ENCODE peak calls at places on chromosome 6, in ten cellular contexts. One of them, this sample, is unnamed.

GRCh38 chr6:123764717-123765116 is 38.9 kb upstream of the NKAIN2 start:
- DNase-seq in H1: no peak
- DNase-seq in HCT116: no peak
- DNase-seq in CD8-positive, alpha-beta memory T cell: no peak
- DNase-seq in transverse colon: no peak
- DNase-seq in tibial artery: no peak
- DNase-seq in psoas muscle: no peak
- DNase-seq in body of pancreas: no peak
- DNase-seq in GM12878: no peak
- DNase-seq in tibial nerve: no peak
- DNase-seq in this sample: no peak

GRCh38 chr6:162845972-162846371 is 118.2 kb downstream of the PACRG start:
- DNase-seq in H1: no peak
- DNase-seq in HCT116: no peak
- DNase-seq in CD8-positive, alpha-beta memory T cell: no peak
- DNase-seq in transverse colon: no peak
- DNase-seq in tibial artery: no peak
- DNase-seq in psoas muscle: no peak
- DNase-seq in body of pancreas: no peak
- DNase-seq in GM12878: no peak
- DNase-seq in tibial nerve: no peak
- DNase-seq in this sample: no peak

GRCh38 chr6:45661667-45662066 is 283.9 kb upstream of the SUPT3H start:
- DNase-seq in H1: no peak
- DNase-seq in HCT116: no peak
- DNase-seq in CD8-positive, alpha-beta memory T cell: no peak
- DNase-seq in transverse colon: no peak
- DNase-seq in tibial artery: no peak
- DNase-seq in psoas muscle: no peak
- DNase-seq in body of pancreas: no peak
- DNase-seq in GM12878: no peak
- DNase-seq in tibial nerve: no peak
- DNase-seq in this sample: no peak

GRCh38 chr6:4466260-4466659 is 309.9 kb upstream of the CDYL start:
- DNase-seq in H1: no peak
- DNase-seq in HCT116: no peak
- DNase-seq in CD8-positive, alpha-beta memory T cell: no peak
- DNase-seq in transverse colon: peak; percentile 12
- DNase-seq in tibial artery: peak; percentile 23
- DNase-seq in psoas muscle: no peak
- DNase-seq in body of pancreas: no peak
- DNase-seq in GM12878: no peak
- DNase-seq in tibial nerve: no peak
- DNase-seq in this sample: peak; percentile 48

GRCh38 chr6:84350397-84350796 is 123.0 kb upstream of the CEP162 start:
- DNase-seq in H1: no peak
- DNase-seq in HCT116: no peak
- DNase-seq in CD8-positive, alpha-beta memory T cell: no peak
- DNase-seq in transverse colon: no peak
- DNase-seq in tibial artery: no peak
- DNase-seq in psoas muscle: no peak
- DNase-seq in body of pancreas: no peak
- DNase-seq in GM12878: no peak
- DNase-seq in tibial nerve: no peak
- DNase-seq in this sample: no peak

GRCh38 chr6:155219858-155220301 is 43.9 kb upstream of the CLDN20 start:
- DNase-seq in H1: no peak
- DNase-seq in HCT116: no peak
- DNase-seq in CD8-positive, alpha-beta memory T cell: no peak
- DNase-seq in transverse colon: no peak
- DNase-seq in tibial artery: peak; percentile 36
- DNase-seq in psoas muscle: no peak
- DNase-seq in body of pancreas: no peak
- DNase-seq in GM12878: no peak
- DNase-seq in tibial nerve: no peak
- DNase-seq in this sample: no peak

GRCh38 chr6:105164418-105164817 is 15.4 kb downstream of the POPDC3 start:
- DNase-seq in H1: no peak
- DNase-seq in HCT116: no peak
- DNase-seq in CD8-positive, alpha-beta memory T cell: no peak
- DNase-seq in transverse colon: no peak
- DNase-seq in tibial artery: no peak
- DNase-seq in psoas muscle: peak; percentile 42
- DNase-seq in body of pancreas: no peak
- DNase-seq in GM12878: no peak
- DNase-seq in tibial nerve: no peak
- DNase-seq in this sample: no peak

GRCh38 chr6:88882536-88882935 is 80.9 kb downstream of the RNGTT start:
- DNase-seq in H1: no peak
- DNase-seq in HCT116: no peak
- DNase-seq in CD8-positive, alpha-beta memory T cell: no peak
- DNase-seq in transverse colon: no peak
- DNase-seq in tibial artery: no peak
- DNase-seq in psoas muscle: no peak
- DNase-seq in body of pancreas: no peak
- DNase-seq in GM12878: no peak
- DNase-seq in tibial nerve: no peak
- DNase-seq in this sample: no peak

GRCh38 chr6:115969207-115969929 is 91.3 kb downstream of the FRK start:
- DNase-seq in H1: no peak
- DNase-seq in HCT116: no peak
- DNase-seq in CD8-positive, alpha-beta memory T cell: no peak
- DNase-seq in transverse colon: no peak
- DNase-seq in tibial artery: no peak
- DNase-seq in psoas muscle: no peak
- DNase-seq in body of pancreas: no peak
- DNase-seq in GM12878: no peak
- DNase-seq in tibial nerve: no peak
- DNase-seq in this sample: no peak

GRCh38 chr6:52999456-52999855 is 4.4 kb upstream of the GSTA4 start:
- DNase-seq in H1: no peak
- DNase-seq in HCT116: no peak
- DNase-seq in CD8-positive, alpha-beta memory T cell: no peak
- DNase-seq in transverse colon: no peak
- DNase-seq in tibial artery: no peak
- DNase-seq in psoas muscle: no peak
- DNase-seq in body of pancreas: no peak
- DNase-seq in GM12878: no peak
- DNase-seq in tibial nerve: no peak
- DNase-seq in this sample: no peak

GRCh38 chr6:163226836-163227485 is 187.6 kb upstream of the QKI start:
- DNase-seq in H1: no peak
- DNase-seq in HCT116: no peak
- DNase-seq in CD8-positive, alpha-beta memory T cell: no peak
- DNase-seq in transverse colon: no peak
- DNase-seq in tibial artery: no peak
- DNase-seq in psoas muscle: no peak
- DNase-seq in body of pancreas: no peak
- DNase-seq in GM12878: no peak
- DNase-seq in tibial nerve: no peak
- DNase-seq in this sample: no peak

GRCh38 chr6:87660226-87660886 is 41.7 kb downstream of the AKIRIN2 start:
- DNase-seq in H1: no peak
- DNase-seq in HCT116: no peak
- DNase-seq in CD8-positive, alpha-beta memory T cell: no peak
- DNase-seq in transverse colon: no peak
- DNase-seq in tibial artery: no peak
- DNase-seq in psoas muscle: peak; percentile 30
- DNase-seq in body of pancreas: no peak
- DNase-seq in GM12878: no peak
- DNase-seq in tibial nerve: no peak
- DNase-seq in this sample: no peak

GRCh38 chr6:146913842-146914562 is 290.2 kb upstream of the STXBP5 start:
- DNase-seq in H1: peak; percentile 59
- DNase-seq in HCT116: peak; percentile 82
- DNase-seq in CD8-positive, alpha-beta memory T cell: no peak
- DNase-seq in transverse colon: peak; percentile 26
- DNase-seq in tibial artery: peak; percentile 76
- DNase-seq in psoas muscle: peak; percentile 64
- DNase-seq in body of pancreas: peak; percentile 36
- DNase-seq in GM12878: no peak
- DNase-seq in tibial nerve: peak; percentile 16
- DNase-seq in this sample: peak; percentile 77

GRCh38 chr6:146912730-146913680 is 291.2 kb upstream of the STXBP5 start:
- DNase-seq in H1: no peak
- DNase-seq in HCT116: no peak
- DNase-seq in CD8-positive, alpha-beta memory T cell: no peak
- DNase-seq in transverse colon: no peak
- DNase-seq in tibial artery: no peak
- DNase-seq in psoas muscle: no peak
- DNase-seq in body of pancreas: no peak
- DNase-seq in GM12878: no peak
- DNase-seq in tibial nerve: no peak
- DNase-seq in this sample: no peak

GRCh38 chr6:146916435-146917015 is 287.7 kb upstream of the STXBP5 start:
- DNase-seq in H1: no peak
- DNase-seq in HCT116: no peak
- DNase-seq in CD8-positive, alpha-beta memory T cell: no peak
- DNase-seq in transverse colon: no peak
- DNase-seq in tibial artery: no peak
- DNase-seq in psoas muscle: no peak
- DNase-seq in body of pancreas: no peak
- DNase-seq in GM12878: no peak
- DNase-seq in tibial nerve: no peak
- DNase-seq in this sample: no peak

GRCh38 chr6:146915671-146916127 is 288.5 kb upstream of the STXBP5 start:
- DNase-seq in H1: no peak
- DNase-seq in HCT116: no peak
- DNase-seq in CD8-positive, alpha-beta memory T cell: no peak
- DNase-seq in transverse colon: no peak
- DNase-seq in tibial artery: no peak
- DNase-seq in psoas muscle: no peak
- DNase-seq in body of pancreas: no peak
- DNase-seq in GM12878: no peak
- DNase-seq in tibial nerve: no peak
- DNase-seq in this sample: no peak

GRCh38 chr6:146914563-146915483 is 289.4 kb upstream of the STXBP5 start:
- DNase-seq in H1: no peak
- DNase-seq in HCT116: peak; percentile 84
- DNase-seq in CD8-positive, alpha-beta memory T cell: no peak
- DNase-seq in transverse colon: no peak
- DNase-seq in tibial artery: peak; percentile 54
- DNase-seq in psoas muscle: peak; percentile 28
- DNase-seq in body of pancreas: peak; percentile 12
- DNase-seq in GM12878: no peak
- DNase-seq in tibial nerve: no peak
- DNase-seq in this sample: no peak
- H3K4me3 ChIP-seq in H1: no peak overlapping the region
- H3K4me3 ChIP-seq in HCT116: peak overlapping the region; percentile 45
- H3K4me3 ChIP-seq in CD8-positive, alpha-beta memory T cell: no peak overlapping the region
- H3K4me3 ChIP-seq in transverse colon: no peak overlapping the region
- H3K4me3 ChIP-seq in tibial artery: peak overlapping the region; percentile 36
- H3K4me3 ChIP-seq in psoas muscle: peak overlapping the region; percentile 47
- H3K4me3 ChIP-seq in body of pancreas: no peak overlapping the region
- H3K4me3 ChIP-seq in GM12878: no peak overlapping the region
- H3K4me3 ChIP-seq in tibial nerve: no peak overlapping the region
- H3K4me3 ChIP-seq in this sample: no peak overlapping the region

GRCh38 chr6:127120109-127120786 is 1.8 kb downstream of the RSPO3 start:
- DNase-seq in H1: peak; percentile 70
- DNase-seq in HCT116: no peak
- DNase-seq in CD8-positive, alpha-beta memory T cell: no peak
- DNase-seq in transverse colon: no peak
- DNase-seq in tibial artery: no peak
- DNase-seq in psoas muscle: no peak
- DNase-seq in body of pancreas: no peak
- DNase-seq in GM12878: no peak
- DNase-seq in tibial nerve: no peak
- DNase-seq in this sample: no peak

GRCh38 chr6:127117979-127118504 is 429 bp upstream of the RSPO3 start:
- DNase-seq in H1: peak; percentile 71
- DNase-seq in HCT116: no peak
- DNase-seq in CD8-positive, alpha-beta memory T cell: no peak
- DNase-seq in transverse colon: no peak
- DNase-seq in tibial artery: no peak
- DNase-seq in psoas muscle: peak; percentile 25
- DNase-seq in body of pancreas: no peak
- DNase-seq in GM12878: no peak
- DNase-seq in tibial nerve: no peak
- DNase-seq in this sample: no peak

GRCh38 chr6:127118505-127119360 is at the start of gene RSPO3:
- DNase-seq in H1: peak; percentile 79
- DNase-seq in HCT116: no peak
- DNase-seq in CD8-positive, alpha-beta memory T cell: no peak
- DNase-seq in transverse colon: peak; percentile 11
- DNase-seq in tibial artery: peak; percentile 27
- DNase-seq in psoas muscle: peak; percentile 38
- DNase-seq in body of pancreas: no peak
- DNase-seq in GM12878: no peak
- DNase-seq in tibial nerve: no peak
- DNase-seq in this sample: no peak

GRCh38 chr6:127120787-127121636 is 2.5 kb downstream of the RSPO3 start:
- DNase-seq in H1: peak; percentile 89
- DNase-seq in HCT116: peak; percentile 63
- DNase-seq in CD8-positive, alpha-beta memory T cell: peak; percentile 25
- DNase-seq in transverse colon: peak; percentile 68
- DNase-seq in tibial artery: peak; percentile 65
- DNase-seq in psoas muscle: peak; percentile 79
- DNase-seq in body of pancreas: peak; percentile 61
- DNase-seq in GM12878: peak; percentile 24
- DNase-seq in tibial nerve: peak; percentile 34
- DNase-seq in this sample: peak; percentile 81

GRCh38 chr6:127119361-127120108 is 1.1 kb downstream of the RSPO3 start:
- DNase-seq in H1: peak; percentile 81
- DNase-seq in HCT116: no peak
- DNase-seq in CD8-positive, alpha-beta memory T cell: no peak
- DNase-seq in transverse colon: no peak
- DNase-seq in tibial artery: no peak
- DNase-seq in psoas muscle: peak; percentile 21
- DNase-seq in body of pancreas: no peak
- DNase-seq in GM12878: no peak
- DNase-seq in tibial nerve: no peak
- DNase-seq in this sample: no peak
- H3K27me3 ChIP-seq in H1: peaks cover 43% of the 10 kb centered on the region
- H3K27me3 ChIP-seq in HCT116: peaks cover 44% of the 10 kb centered on the region
- H3K27me3 ChIP-seq in CD8-positive, alpha-beta memory T cell: peaks cover 11% of the 10 kb centered on the region
- H3K27me3 ChIP-seq in transverse colon: peaks cover 72% of the 10 kb centered on the region
- H3K27me3 ChIP-seq in tibial artery: peaks cover 36% of the 10 kb centered on the region
- H3K27me3 ChIP-seq in psoas muscle: peaks cover 20% of the 10 kb centered on the region
- H3K27me3 ChIP-seq in body of pancreas: no peaks in the 10 kb centered on the region
- H3K27me3 ChIP-seq in GM12878: peaks cover 9% of the 10 kb centered on the region
- H3K27me3 ChIP-seq in tibial nerve: peaks cover 42% of the 10 kb centered on the region
- H3K27me3 ChIP-seq in this sample: no peaks in the 10 kb centered on the region

GRCh38 chr6:11213305-11214106 is 19.0 kb downstream of the NEDD9 start:
- DNase-seq in H1: no peak
- DNase-seq in HCT116: no peak
- DNase-seq in CD8-positive, alpha-beta memory T cell: no peak
- DNase-seq in transverse colon: no peak
- DNase-seq in tibial artery: no peak
- DNase-seq in psoas muscle: no peak
- DNase-seq in body of pancreas: no peak
- DNase-seq in GM12878: no peak
- DNase-seq in tibial nerve: no peak
- DNase-seq in this sample: no peak
- H3K9me3 ChIP-seq in H1: no peaks in the 10 kb centered on the region
- H3K9me3 ChIP-seq in HCT116: no peaks in the 10 kb centered on the region
- H3K9me3 ChIP-seq in CD8-positive, alpha-beta memory T cell: no peaks in the 10 kb centered on the region
- H3K9me3 ChIP-seq in transverse colon: no peaks in the 10 kb centered on the region
- H3K9me3 ChIP-seq in tibial artery: no peaks in the 10 kb centered on the region
- H3K9me3 ChIP-seq in psoas muscle: no peaks in the 10 kb centered on the region
- H3K9me3 ChIP-seq in body of pancreas: no peaks in the 10 kb centered on the region
- H3K9me3 ChIP-seq in GM12878: no peaks in the 10 kb centered on the region
- H3K9me3 ChIP-seq in tibial nerve: no peaks in the 10 kb centered on the region
- H3K9me3 ChIP-seq in this sample: no peaks in the 10 kb centered on the region

GRCh38 chr6:145175470-145175869 is 559.9 kb downstream of the EPM2A start:
- DNase-seq in H1: no peak
- DNase-seq in HCT116: no peak
- DNase-seq in CD8-positive, alpha-beta memory T cell: no peak
- DNase-seq in transverse colon: no peak
- DNase-seq in tibial artery: no peak
- DNase-seq in psoas muscle: no peak
- DNase-seq in body of pancreas: no peak
- DNase-seq in GM12878: no peak
- DNase-seq in tibial nerve: no peak
- DNase-seq in this sample: no peak

GRCh38 chr6:145178391-145178790 is 556.9 kb downstream of the EPM2A start:
- DNase-seq in H1: no peak
- DNase-seq in HCT116: no peak
- DNase-seq in CD8-positive, alpha-beta memory T cell: no peak
- DNase-seq in transverse colon: no peak
- DNase-seq in tibial artery: no peak
- DNase-seq in psoas muscle: no peak
- DNase-seq in body of pancreas: no peak
- DNase-seq in GM12878: no peak
- DNase-seq in tibial nerve: no peak
- DNase-seq in this sample: no peak
- H3K4me3 ChIP-seq in H1: no peak overlapping the region
- H3K4me3 ChIP-seq in HCT116: no peak overlapping the region
- H3K4me3 ChIP-seq in CD8-positive, alpha-beta memory T cell: no peak overlapping the region
- H3K4me3 ChIP-seq in transverse colon: no peak overlapping the region
- H3K4me3 ChIP-seq in tibial artery: no peak overlapping the region
- H3K4me3 ChIP-seq in psoas muscle: no peak overlapping the region
- H3K4me3 ChIP-seq in body of pancreas: no peak overlapping the region
- H3K4me3 ChIP-seq in GM12878: no peak overlapping the region
- H3K4me3 ChIP-seq in tibial nerve: no peak overlapping the region
- H3K4me3 ChIP-seq in this sample: no peak overlapping the region

This sample was measured in lung.